ENCODE peak calls at places on chromosomes 3 and 15, in four cellular contexts. One of them, this sample, is unnamed. For H3K4me1, the result is how much of the 10 kb centered on the place peaks cover.

GRCh38 chr15:71798641-71799040 is 11.7 kb upstream of the NR2E3 start:
- DNase-seq in right cardiac atrium: no peak
- DNase-seq in NT2/D1: no peak
- DNase-seq in naive thymus-derived CD4-positive, alpha-beta T cell: no peak
- DNase-seq in this sample: no peak

GRCh38 chr3:18079739-18080138 is 337.3 kb upstream of the TBC1D5 start:
- DNase-seq in right cardiac atrium: no peak
- DNase-seq in NT2/D1: no peak
- DNase-seq in naive thymus-derived CD4-positive, alpha-beta T cell: no peak
- DNase-seq in this sample: no peak

GRCh38 chr15:80480909-80481308 is 76.7 kb downstream of the ARNT2 start:
- DNase-seq in right cardiac atrium: peak
- DNase-seq in NT2/D1: peak
- DNase-seq in naive thymus-derived CD4-positive, alpha-beta T cell: no peak
- DNase-seq in this sample: peak

GRCh38 chr3:21795152-21795837 is 44.3 kb upstream of the ZNF385D start:
- DNase-seq in right cardiac atrium: peak
- DNase-seq in NT2/D1: no peak
- DNase-seq in naive thymus-derived CD4-positive, alpha-beta T cell: no peak
- DNase-seq in this sample: peak

GRCh38 chr3:150317469-150317868 is 90.6 kb upstream of the TSC22D2 start:
- DNase-seq in right cardiac atrium: no peak
- DNase-seq in NT2/D1: no peak
- DNase-seq in naive thymus-derived CD4-positive, alpha-beta T cell: no peak
- DNase-seq in this sample: no peak

GRCh38 chr15:72873379-72874233 is 90.0 kb upstream of the ADPGK start:
- DNase-seq in right cardiac atrium: peak
- DNase-seq in NT2/D1: no peak
- DNase-seq in naive thymus-derived CD4-positive, alpha-beta T cell: no peak
- DNase-seq in this sample: no peak

GRCh38 chr15:98900382-98900781 is 107.2 kb downstream of the PGPEP1L start:
- DNase-seq in right cardiac atrium: no peak
- DNase-seq in NT2/D1: no peak
- DNase-seq in naive thymus-derived CD4-positive, alpha-beta T cell: no peak
- DNase-seq in this sample: peak

GRCh38 chr3:196699749-196700148 is 12.3 kb downstream of the CEP19 start:
- DNase-seq in right cardiac atrium: no peak
- DNase-seq in NT2/D1: no peak
- DNase-seq in naive thymus-derived CD4-positive, alpha-beta T cell: no peak
- DNase-seq in this sample: no peak

GRCh38 chr3:44721231-44722102 is 8.0 kb upstream of the ZNF501 start:
- DNase-seq in right cardiac atrium: no peak
- DNase-seq in NT2/D1: no peak
- DNase-seq in naive thymus-derived CD4-positive, alpha-beta T cell: no peak
- DNase-seq in this sample: no peak

GRCh38 chr15:83848315-83849050 is 194.6 kb downstream of the ADAMTSL3 start:
- DNase-seq in right cardiac atrium: no peak
- DNase-seq in NT2/D1: no peak
- DNase-seq in naive thymus-derived CD4-positive, alpha-beta T cell: no peak
- DNase-seq in this sample: no peak

GRCh38 chr3:170760174-170760526 is 109.8 kb downstream of the RPL22L1 start:
- DNase-seq in right cardiac atrium: no peak
- DNase-seq in NT2/D1: no peak
- DNase-seq in naive thymus-derived CD4-positive, alpha-beta T cell: no peak
- DNase-seq in this sample: no peak

GRCh38 chr3:119647843-119648575 is 12.4 kb downstream of the POPDC2 start:
- DNase-seq in right cardiac atrium: no peak
- DNase-seq in NT2/D1: no peak
- DNase-seq in naive thymus-derived CD4-positive, alpha-beta T cell: no peak
- DNase-seq in this sample: no peak

GRCh38 chr3:195385526-195385925 is 57.3 kb downstream of the ACAP2 start:
- DNase-seq in right cardiac atrium: no peak
- DNase-seq in NT2/D1: peak
- DNase-seq in naive thymus-derived CD4-positive, alpha-beta T cell: no peak
- DNase-seq in this sample: peak

GRCh38 chr15:88621789-88622604 is 857 bp downstream of the AEN start:
- DNase-seq in right cardiac atrium: no peak
- DNase-seq in NT2/D1: no peak
- DNase-seq in naive thymus-derived CD4-positive, alpha-beta T cell: peak
- DNase-seq in this sample: no peak

GRCh38 chr15:80563372-80563997 is 131.6 kb upstream of the ABHD17C start:
- DNase-seq in right cardiac atrium: no peak
- DNase-seq in NT2/D1: no peak
- DNase-seq in naive thymus-derived CD4-positive, alpha-beta T cell: no peak
- DNase-seq in this sample: no peak

DNA sequence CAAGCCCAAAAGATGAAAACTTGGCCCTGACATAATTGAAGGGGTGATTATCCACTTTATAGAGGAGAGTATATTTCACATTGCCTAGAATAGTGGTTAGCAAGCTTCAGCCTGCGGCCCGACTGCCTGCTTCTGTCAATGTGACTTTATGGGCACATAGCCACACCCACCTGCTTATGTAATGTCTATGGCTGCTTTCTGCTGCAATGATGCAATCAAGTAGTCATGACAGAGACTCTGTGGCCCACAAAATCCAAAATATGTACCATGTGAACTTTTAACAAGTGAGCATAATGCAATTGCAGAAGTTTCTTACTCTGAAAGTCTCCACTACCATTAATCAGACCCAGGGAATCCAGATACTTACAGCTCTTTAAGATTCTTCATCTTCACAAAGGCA is 103.1 kb downstream of the LRIG1 start:
- DNase-seq in right cardiac atrium: no peak
- DNase-seq in NT2/D1: no peak
- DNase-seq in naive thymus-derived CD4-positive, alpha-beta T cell: no peak
- DNase-seq in this sample: peak
- H3K4me1 ChIP-seq in right cardiac atrium: under half
- H3K4me1 ChIP-seq in NT2/D1: under half
- H3K4me1 ChIP-seq in naive thymus-derived CD4-positive, alpha-beta T cell: under half
- H3K4me1 ChIP-seq in this sample: under half

GRCh38 chr15:66931768-66932633 is 133.4 kb upstream of the SMAD3 start:
- DNase-seq in right cardiac atrium: no peak
- DNase-seq in NT2/D1: peak
- DNase-seq in naive thymus-derived CD4-positive, alpha-beta T cell: no peak
- DNase-seq in this sample: no peak

GRCh38 chr15:66928101-66928500 is 137.3 kb upstream of the SMAD3 start:
- DNase-seq in right cardiac atrium: no peak
- DNase-seq in NT2/D1: no peak
- DNase-seq in naive thymus-derived CD4-positive, alpha-beta T cell: no peak
- DNase-seq in this sample: no peak

GRCh38 chr15:66928784-66929183 is 136.6 kb upstream of the SMAD3 start:
- DNase-seq in right cardiac atrium: no peak
- DNase-seq in NT2/D1: no peak
- DNase-seq in naive thymus-derived CD4-positive, alpha-beta T cell: no peak
- DNase-seq in this sample: no peak

GRCh38 chr15:66927326-66928077 is 137.9 kb upstream of the SMAD3 start:
- DNase-seq in right cardiac atrium: peak
- DNase-seq in NT2/D1: no peak
- DNase-seq in naive thymus-derived CD4-positive, alpha-beta T cell: no peak
- DNase-seq in this sample: no peak

DNA sequence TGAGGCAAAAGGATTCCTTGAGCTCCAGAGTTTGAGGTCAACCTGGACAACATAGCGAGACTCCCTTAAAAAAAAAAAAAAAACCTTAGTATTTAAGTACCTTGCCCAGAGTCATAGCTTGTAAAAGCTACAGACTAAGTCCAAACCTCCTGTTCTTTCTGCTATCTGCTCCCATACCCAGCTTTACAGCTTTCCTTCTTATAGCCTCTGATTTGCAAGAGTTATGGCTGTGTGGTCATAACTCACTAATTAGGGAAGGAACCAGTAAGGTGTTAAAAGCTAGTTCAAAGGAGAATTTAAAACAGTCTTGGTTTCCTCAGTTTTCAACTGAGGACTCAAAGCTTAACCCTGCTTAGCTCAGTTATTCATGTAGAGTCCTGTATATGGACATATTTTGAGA is 135.6 kb upstream of the SMAD3 start:
- DNase-seq in right cardiac atrium: no peak
- DNase-seq in NT2/D1: no peak
- DNase-seq in naive thymus-derived CD4-positive, alpha-beta T cell: no peak
- DNase-seq in this sample: no peak
- H3K4me1 ChIP-seq in right cardiac atrium: under half
- H3K4me1 ChIP-seq in NT2/D1: under half
- H3K4me1 ChIP-seq in naive thymus-derived CD4-positive, alpha-beta T cell: under half
- H3K4me1 ChIP-seq in this sample: under half

GRCh38 chr15:92907880-92908279 is 7.8 kb downstream of the CHD2 start:
- DNase-seq in right cardiac atrium: peak
- DNase-seq in NT2/D1: no peak
- DNase-seq in naive thymus-derived CD4-positive, alpha-beta T cell: no peak
- DNase-seq in this sample: peak

GRCh38 chr15:92907229-92907628 is 7.1 kb downstream of the CHD2 start:
- DNase-seq in right cardiac atrium: no peak
- DNase-seq in NT2/D1: no peak
- DNase-seq in naive thymus-derived CD4-positive, alpha-beta T cell: no peak
- DNase-seq in this sample: no peak

GRCh38 chr15:92908369-92909057 is 8.4 kb downstream of the CHD2 start:
- DNase-seq in right cardiac atrium: no peak
- DNase-seq in NT2/D1: no peak
- DNase-seq in naive thymus-derived CD4-positive, alpha-beta T cell: no peak
- DNase-seq in this sample: no peak

GRCh38 chr15:92910451-92910850 is 10.3 kb downstream of the CHD2 start:
- DNase-seq in right cardiac atrium: no peak
- DNase-seq in NT2/D1: no peak
- DNase-seq in naive thymus-derived CD4-positive, alpha-beta T cell: no peak
- DNase-seq in this sample: no peak

GRCh38 chr15:92909131-92909781 is 9.1 kb downstream of the CHD2 start:
- DNase-seq in right cardiac atrium: no peak
- DNase-seq in NT2/D1: no peak
- DNase-seq in naive thymus-derived CD4-positive, alpha-beta T cell: no peak
- DNase-seq in this sample: no peak
- H3K4me1 ChIP-seq in right cardiac atrium: under half
- H3K4me1 ChIP-seq in NT2/D1: under half
- H3K4me1 ChIP-seq in naive thymus-derived CD4-positive, alpha-beta T cell: half or more
- H3K4me1 ChIP-seq in this sample: under half

GRCh38 chr15:25812845-25813244 is 50.3 kb downstream of the ATP10A start:
- DNase-seq in right cardiac atrium: no peak
- DNase-seq in NT2/D1: no peak
- DNase-seq in naive thymus-derived CD4-positive, alpha-beta T cell: no peak
- DNase-seq in this sample: no peak

GRCh38 chr15:25810154-25810553 is 53.0 kb downstream of the ATP10A start:
- DNase-seq in right cardiac atrium: no peak
- DNase-seq in NT2/D1: no peak
- DNase-seq in naive thymus-derived CD4-positive, alpha-beta T cell: no peak
- DNase-seq in this sample: no peak

GRCh38 chr15:25812073-25812472 is 51.1 kb downstream of the ATP10A start:
- DNase-seq in right cardiac atrium: no peak
- DNase-seq in NT2/D1: no peak
- DNase-seq in naive thymus-derived CD4-positive, alpha-beta T cell: no peak
- DNase-seq in this sample: no peak

GRCh38 chr15:25810631-25811077 is 52.5 kb downstream of the ATP10A start:
- DNase-seq in right cardiac atrium: no peak
- DNase-seq in NT2/D1: no peak
- DNase-seq in naive thymus-derived CD4-positive, alpha-beta T cell: no peak
- DNase-seq in this sample: no peak

DNA sequence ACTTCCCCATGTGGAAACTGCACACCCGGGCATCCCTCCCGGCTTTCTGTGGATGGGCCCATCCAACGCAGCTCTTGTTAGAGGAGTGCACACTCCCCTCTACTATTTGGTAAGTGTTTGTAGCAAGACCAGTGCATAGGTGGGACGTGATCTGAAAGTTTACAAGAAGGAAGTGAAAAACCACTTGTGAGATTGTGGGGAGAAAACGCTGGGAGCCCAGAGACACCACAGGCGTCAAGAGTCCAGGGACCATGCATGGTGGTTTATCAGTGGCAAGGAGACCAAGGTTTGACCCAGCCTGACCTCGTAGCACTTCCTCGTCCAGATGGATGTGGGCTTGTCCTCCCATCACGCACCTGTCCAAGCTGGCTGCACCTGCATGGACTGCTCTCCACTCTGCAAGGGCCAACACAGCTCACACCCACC is 51.6 kb downstream of the ATP10A start:
- DNase-seq in right cardiac atrium: no peak
- DNase-seq in NT2/D1: no peak
- DNase-seq in naive thymus-derived CD4-positive, alpha-beta T cell: no peak
- DNase-seq in this sample: no peak
- H3K4me1 ChIP-seq in right cardiac atrium: under half
- H3K4me1 ChIP-seq in NT2/D1: under half
- H3K4me1 ChIP-seq in naive thymus-derived CD4-positive, alpha-beta T cell: under half
- H3K4me1 ChIP-seq in this sample: under half

DNA sequence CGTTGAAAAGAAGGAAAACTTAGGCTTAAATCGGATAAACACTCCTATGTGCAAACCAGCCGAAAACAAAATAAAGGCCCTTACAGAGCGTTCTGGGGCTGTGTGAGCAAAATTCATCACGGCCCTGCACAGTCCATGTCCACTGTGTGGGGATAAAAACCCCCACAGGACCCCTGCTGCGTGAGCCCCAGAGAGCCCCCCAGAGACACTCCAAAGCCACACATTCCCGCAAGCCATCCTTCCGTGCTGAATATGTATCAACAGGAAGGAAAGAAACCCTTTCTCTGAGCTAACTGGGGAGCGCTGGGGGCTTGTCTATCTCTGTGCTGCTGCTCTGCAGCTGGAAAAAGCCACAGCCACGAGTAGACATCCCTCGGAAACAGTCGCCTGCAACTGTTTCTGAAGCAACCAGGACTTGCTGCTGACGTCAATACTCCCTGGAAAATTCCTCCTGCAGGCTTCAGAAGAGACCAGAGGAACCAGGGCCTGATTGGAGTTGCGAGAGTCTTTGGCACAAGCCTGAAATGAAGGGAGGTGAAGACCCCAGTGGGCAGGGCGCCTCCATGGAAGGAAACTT is 72.6 kb downstream of the NUP210 start:
- DNase-seq in right cardiac atrium: no peak
- DNase-seq in NT2/D1: peak
- DNase-seq in naive thymus-derived CD4-positive, alpha-beta T cell: no peak
- DNase-seq in this sample: no peak
- H3K4me1 ChIP-seq in right cardiac atrium: under half
- H3K4me1 ChIP-seq in NT2/D1: under half
- H3K4me1 ChIP-seq in naive thymus-derived CD4-positive, alpha-beta T cell: under half
- H3K4me1 ChIP-seq in this sample: under half

GRCh38 chr3:128550113-128550440 is 57.1 kb upstream of the GATA2 start:
- DNase-seq in right cardiac atrium: no peak
- DNase-seq in NT2/D1: no peak
- DNase-seq in naive thymus-derived CD4-positive, alpha-beta T cell: no peak
- DNase-seq in this sample: no peak

GRCh38 chr3:128551464-128551863 is 58.5 kb upstream of the GATA2 start:
- DNase-seq in right cardiac atrium: no peak
- DNase-seq in NT2/D1: no peak
- DNase-seq in naive thymus-derived CD4-positive, alpha-beta T cell: no peak
- DNase-seq in this sample: no peak

GRCh38 chr3:128550471-128551126 is 57.6 kb upstream of the GATA2 start:
- DNase-seq in right cardiac atrium: no peak
- DNase-seq in NT2/D1: no peak
- DNase-seq in naive thymus-derived CD4-positive, alpha-beta T cell: no peak
- DNase-seq in this sample: no peak

GRCh38 chr3:128553560-128553959 is 60.6 kb upstream of the GATA2 start:
- DNase-seq in right cardiac atrium: no peak
- DNase-seq in NT2/D1: no peak
- DNase-seq in naive thymus-derived CD4-positive, alpha-beta T cell: no peak
- DNase-seq in this sample: no peak

DNA sequence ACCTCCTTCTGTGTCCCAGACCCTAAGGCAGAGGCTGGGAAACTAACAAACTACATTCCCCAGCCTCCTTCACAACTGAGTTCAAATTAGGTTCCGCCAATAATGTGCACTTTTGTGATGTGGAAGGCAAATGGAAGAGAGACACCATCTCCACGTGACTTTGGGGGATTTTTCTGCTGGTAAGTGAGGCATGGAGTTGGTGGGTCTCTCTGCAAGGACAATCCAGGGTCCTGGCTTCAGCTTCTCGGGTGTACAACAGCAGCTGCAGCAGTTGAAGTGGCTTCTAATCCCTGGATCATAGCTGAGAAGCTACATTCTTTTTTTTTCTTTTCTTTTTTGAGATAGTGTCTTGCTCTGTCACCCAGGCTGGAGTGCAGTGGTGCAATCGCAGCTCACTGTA is 58.9 kb upstream of the GATA2 start:
- DNase-seq in right cardiac atrium: no peak
- DNase-seq in NT2/D1: no peak
- DNase-seq in naive thymus-derived CD4-positive, alpha-beta T cell: no peak
- DNase-seq in this sample: no peak
- H3K4me1 ChIP-seq in right cardiac atrium: under half
- H3K4me1 ChIP-seq in NT2/D1: under half
- H3K4me1 ChIP-seq in naive thymus-derived CD4-positive, alpha-beta T cell: under half
- H3K4me1 ChIP-seq in this sample: under half